ENCODE peak calls at places on chromosomes 16 and 17, in nine cellular contexts. E, A, P, Y, K, X, J, G and W are unnamed samples.

GRCh38 chr17:9202572-9202971 is 181.3 kb downstream of the NTN1 start:
- DNase-seq in E (no peak), Y (no peak), G (no peak), P (no peak), X (no peak), A (no peak), K (no peak), J (no peak), W (no peak)

GRCh38 chr16:68117884-68118283 is 32.7 kb downstream of the NFATC3 start:
- DNase-seq in K (no peak), G (no peak), P (no peak), Y (no peak), J (no peak), A (no peak), X (no peak), E (no peak), W (no peak)

GRCh38 chr16:50515218-50515617 is 33.0 kb upstream of the NKD1 start:
- DNase-seq in Y (no peak), G (no peak), J (no peak), A (no peak), E (no peak), X (no peak), K (no peak), P (no peak), W (no peak)

GRCh38 chr16:24508614-24509013 is 30.8 kb upstream of the RBBP6 start:
- DNase-seq in G (peak; percentile 82), J (no peak), A (peak; percentile 12), P (peak; percentile 75), X (peak; percentile 68), E (no peak), Y (no peak), K (no peak), W (no peak)

GRCh38 chr16:35575432-35575821 is 2116.0 kb downstream of the TP53TG3F start:
- DNase-seq in A (no peak), E (no peak), P (no peak), G (no peak), K (no peak), X (no peak), Y (no peak), J (no peak), W (no peak)

GRCh38 chr17:77888242-77889134 is 70.0 kb upstream of the TNRC6C start:
- DNase-seq in X (peak; percentile 6), G (no peak), A (no peak), Y (no peak), P (no peak), J (no peak), K (no peak), E (no peak), W (no peak)

GRCh38 chr16:25093208-25094061 is 18.1 kb upstream of the LCMT1 start:
- DNase-seq in P (no peak), E (no peak), G (no peak), Y (no peak), X (no peak), A (no peak), J (no peak), K (no peak), W (no peak)

GRCh38 chr16:4426021-4426684 is 485 bp downstream of the DNAJA3 start:
- DNase-seq in P (no peak), E (no peak), K (no peak), X (no peak), G (no peak), A (no peak), J (no peak), Y (no peak), W (no peak)

GRCh38 chr17:45228985-45229517 is 7.4 kb downstream of the FMNL1 start:
- DNase-seq in X (peak; percentile 96), E (peak; percentile 76), Y (peak; percentile 74), J (peak; percentile 86), K (peak; percentile 66), A (no peak), G (peak; percentile 71), P (peak; percentile 93), W (peak; percentile 89)

GRCh38 chr17:73155410-73156165 is 9.2 kb upstream of the SSTR2 start:
- DNase-seq in G (no peak), J (no peak), K (no peak), X (no peak), A (no peak), Y (peak; percentile 59), P (no peak), E (no peak), W (no peak)

GRCh38 chr16:52191533-52192134 is 355.3 kb downstream of the TOX3 start:
- DNase-seq in K (peak; percentile 20), A (no peak), G (peak; percentile 43), X (peak; percentile 73), P (peak; percentile 58), J (peak; percentile 36), E (peak; percentile 59), Y (peak; percentile 71), W (peak; percentile 23)

GRCh38 chr17:17783121-17783824 is 53.5 kb downstream of the SREBF1 start:
- DNase-seq in A (no peak), Y (peak; percentile 91), J (peak; percentile 91), X (peak; percentile 21), K (no peak), E (peak; percentile 86), G (no peak), P (peak; percentile 48), W (peak; percentile 85)

GRCh38 chr17:37713028-37713431 is 31.8 kb downstream of the HNF1B start:
- DNase-seq in E (no peak), J (no peak), X (no peak), K (no peak), P (no peak), A (no peak), Y (no peak), G (no peak), W (no peak)